ENCODE peak calls at places on chromosomes 2 and 18, in ten cellular contexts. L is heart right ventricle, F is activated B cell treated with CpG ODN at 0.5 μM for 24 hours, B is lower lobe of right lung, O is Calu3, D is WERI-Rb-1, Z is astrocyte, W is GM12865, G is BJ, X is GM20000. R is an unnamed sample.

GRCh38 chr2:106127282-106127771 is 66.8 kb downstream of the UXS1 start:
- DNase-seq in L (no peak), F (no peak), B (no peak), O (no peak), D (no peak), Z (no peak), W (no peak), G (no peak), X (no peak), R (no peak)

GRCh38 chr2:169285528-169285927 is 76.8 kb downstream of the LRP2 start:
- DNase-seq in L (no peak), F (no peak), B (no peak), O (no peak), D (no peak), Z (no peak), W (no peak), G (no peak), X (no peak), R (no peak)

GRCh38 chr18:62289047-62289446 is 36.1 kb upstream of the TNFRSF11A start:
- DNase-seq in L (no peak), F (no peak), B (no peak), O (no peak), D (no peak), Z (no peak), W (no peak), G (no peak), X (peak; percentile 15), R (no peak)

GRCh38 chr2:5530022-5530696 is 162.0 kb upstream of the SOX11 start:
- DNase-seq in L (no peak), F (no peak), B (no peak), O (no peak), D (peak; percentile 83), Z (no peak), W (no peak), G (no peak), X (no peak), R (no peak)

GRCh38 chr2:101175991-101176390 is 24.8 kb upstream of the TBC1D8 start:
- DNase-seq in L (no peak), F (no peak), B (no peak), O (peak; percentile 33), D (no peak), Z (no peak), W (no peak), G (no peak), X (no peak), R (no peak)

GRCh38 chr2:10906926-10907479 is 4.7 kb upstream of the KCNF1 start:
- DNase-seq in L (no peak), F (no peak), B (no peak), O (no peak), D (no peak), Z (no peak), W (no peak), G (no peak), X (no peak), R (no peak)

GRCh38 chr2:178152033-178152432 is 39.8 kb downstream of the RBM45 start:
- DNase-seq in L (no peak), F (no peak), B (no peak), O (no peak), D (no peak), Z (no peak), W (no peak), G (no peak), X (no peak), R (no peak)

GRCh38 chr2:60553992-60554648 is 666 bp upstream of the BCL11A start:
- DNase-seq in L (peak; percentile 37), F (peak; percentile 71), B (peak; percentile 71), O (peak; percentile 39), D (peak; percentile 64), Z (peak; percentile 18), W (peak; percentile 45), G (no peak), X (peak; percentile 44), R (no peak)

DNA sequence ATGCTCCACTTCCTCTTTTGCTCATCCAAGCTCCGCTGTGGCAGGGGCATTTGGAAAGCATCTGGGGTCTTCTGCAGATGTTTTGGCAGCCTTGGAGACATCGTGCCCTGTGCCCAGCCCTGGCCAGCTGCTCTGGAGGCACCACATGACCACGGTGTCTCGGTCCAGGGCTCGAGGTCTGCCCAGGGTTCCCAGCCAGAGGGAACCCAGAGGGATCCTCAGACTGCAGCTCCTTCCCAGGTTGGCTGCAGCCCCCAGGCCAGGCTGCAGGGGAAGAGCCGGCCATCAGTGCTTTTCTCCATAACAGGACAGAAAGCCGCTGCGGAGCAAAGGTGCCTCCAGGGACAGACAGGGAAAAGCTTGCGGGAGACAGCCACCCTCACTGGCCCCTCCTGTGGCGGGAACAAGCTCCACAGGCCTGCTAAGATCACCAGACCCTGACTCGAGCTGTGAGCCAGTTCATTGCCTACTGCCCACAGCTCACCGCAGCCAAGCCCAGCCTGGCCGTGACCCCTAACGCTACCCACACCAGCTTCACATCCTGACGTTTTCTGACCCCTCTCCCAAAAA is 74.7 kb downstream of the SMAD7 start:
- DNase-seq in L (no peak), F (no peak), B (peak; percentile 35), O (no peak), D (peak; percentile 55), Z (no peak), W (no peak), G (no peak), X (no peak), R (no peak)
- TF ChIP-seq CTCF in L (no peak), F (no peak), B (no peak), O (no peak), D (peak; percentile 51), Z (no peak), W (no peak), G (peak; percentile 9), X (no peak), R (no peak)

GRCh38 chr2:241066171-241066892 is 35.8 kb downstream of the MTERF4 start:
- DNase-seq in L (no peak), F (no peak), B (no peak), O (no peak), D (no peak), Z (no peak), W (no peak), G (no peak), X (no peak), R (no peak)

GRCh38 chr2:241068136-241068941 is 33.7 kb downstream of the MTERF4 start:
- DNase-seq in L (no peak), F (no peak), B (no peak), O (no peak), D (no peak), Z (no peak), W (no peak), G (no peak), X (no peak), R (no peak)

GRCh38 chr2:241067501-241068135 is 34.5 kb downstream of the MTERF4 start:
- DNase-seq in L (no peak), F (no peak), B (no peak), O (no peak), D (no peak), Z (no peak), W (no peak), G (no peak), X (no peak), R (no peak)

GRCh38 chr2:241065355-241065803 is 36.7 kb downstream of the MTERF4 start:
- DNase-seq in L (no peak), F (no peak), B (no peak), O (no peak), D (no peak), Z (no peak), W (no peak), G (no peak), X (peak; percentile 28), R (no peak)

DNA sequence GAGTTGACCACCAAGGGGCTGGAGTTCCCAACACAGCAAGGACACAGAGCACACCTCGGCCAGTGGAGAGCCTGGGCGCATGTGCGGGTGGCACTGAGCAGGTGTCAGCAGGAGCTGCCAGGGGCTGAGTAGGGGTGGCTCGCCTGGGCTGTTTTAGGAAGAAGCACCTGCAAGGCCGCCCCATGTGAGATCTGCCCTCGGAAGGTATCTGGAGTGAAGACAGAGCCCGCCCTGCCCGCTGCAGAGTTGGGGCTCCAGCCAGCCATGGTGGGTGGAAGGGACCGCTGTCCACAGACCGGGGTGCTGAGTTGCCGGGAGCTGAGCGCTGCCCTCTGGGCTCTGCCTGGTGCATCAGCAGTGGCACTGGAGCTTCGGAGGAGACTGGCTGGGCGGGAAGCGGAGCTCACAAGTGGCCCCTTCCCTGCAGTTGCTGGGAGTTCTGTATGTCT is 35.2 kb downstream of the MTERF4 start:
- DNase-seq in L (no peak), F (no peak), B (no peak), O (no peak), D (no peak), Z (no peak), W (no peak), G (no peak), X (peak; percentile 35), R (no peak)
- TF ChIP-seq CTCF in L (no peak), F (no peak), B (no peak), O (no peak), D (no peak), Z (no peak), W (no peak), G (peak; percentile 8), X (no peak), R (no peak)

DNA sequence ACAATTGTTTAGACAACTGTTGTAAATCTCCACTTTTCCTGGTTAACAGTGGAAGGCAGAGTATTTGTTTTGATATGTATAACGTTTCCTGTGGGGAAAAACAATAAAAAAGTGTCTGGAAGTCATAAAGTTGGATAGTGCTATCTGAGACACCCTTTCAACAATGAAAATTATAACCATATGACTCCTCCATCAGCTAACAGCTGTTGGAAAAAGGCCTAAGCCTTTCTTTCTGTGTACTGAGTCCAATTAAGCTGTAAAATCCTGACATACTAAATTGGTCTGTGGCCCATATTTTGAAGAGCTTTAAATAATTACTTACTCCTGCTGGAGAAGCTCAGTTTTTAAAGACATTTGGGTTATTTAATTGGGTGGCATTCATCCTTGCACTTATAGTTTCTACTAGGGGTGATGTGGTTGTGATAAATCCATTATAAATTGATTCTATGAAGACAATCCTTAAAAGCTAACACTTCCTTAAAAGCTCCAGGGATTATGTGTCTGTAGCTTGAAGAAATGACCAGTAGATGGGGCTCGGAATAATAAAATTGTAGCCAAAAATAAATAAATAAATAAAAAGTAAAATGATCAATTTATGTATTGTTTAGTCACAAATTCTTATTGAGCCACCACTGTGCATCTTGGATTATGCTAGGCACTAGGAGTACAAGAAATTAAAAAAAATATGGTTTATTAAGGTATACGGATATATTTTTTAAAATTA is 698.2 kb upstream of the NXPH2 start:
- DNase-seq in L (no peak), F (no peak), B (no peak), O (no peak), D (no peak), Z (no peak), W (no peak), G (no peak), X (no peak), R (no peak)
- TF ChIP-seq CTCF in L (no peak), F (no peak), B (no peak), O (no peak), D (no peak), Z (no peak), W (no peak), G (no peak), X (no peak), R (peak; percentile 45)

GRCh38 chr2:230205721-230206120 is 14.1 kb downstream of the SP110 start:
- DNase-seq in L (no peak), F (no peak), B (no peak), O (no peak), D (no peak), Z (no peak), W (peak; percentile 56), G (no peak), X (no peak), R (no peak)

GRCh38 chr2:230203110-230203676 is 16.6 kb downstream of the SP110 start:
- DNase-seq in L (peak; percentile 24), F (peak; percentile 67), B (no peak), O (no peak), D (no peak), Z (no peak), W (peak; percentile 90), G (no peak), X (peak; percentile 53), R (no peak)

GRCh38 chr2:230205034-230205433 is 14.8 kb downstream of the SP110 start:
- DNase-seq in L (no peak), F (no peak), B (no peak), O (no peak), D (no peak), Z (no peak), W (peak; percentile 56), G (no peak), X (no peak), R (no peak)

GRCh38 chr2:230202430-230203109 is 17.2 kb downstream of the SP110 start:
- DNase-seq in L (no peak), F (peak; percentile 39), B (no peak), O (no peak), D (no peak), Z (no peak), W (peak; percentile 82), G (no peak), X (peak; percentile 56), R (no peak)
- TF ChIP-seq CTCF in L (no peak), F (no peak), B (no peak), O (no peak), D (no peak), Z (no peak), W (peak; percentile 37), G (no peak), X (peak; percentile 35), R (no peak)